ENCODE peak calls at places on chromosomes 7 and 10, in nine cellular contexts. V is putamen, Q is lower lobe of right lung, G is ecto neural progenitor cell, X is Calu3, H is astrocyte of the spinal cord, Z is iris pigment epithelial cell, C is GM20000, T is NCI-H146. D is an unnamed sample.

GRCh38 chr10:120634629-120635028 is 177.6 kb downstream of the PLPP4 start:
- DNase-seq in H (no peak), C (no peak), G (peak), T (no peak), Q (no peak), X (no peak), V (no peak), Z (no peak), D (peak)

GRCh38 chr10:77251297-77252013 is 386.2 kb downstream of the KCNMA1 start:
- DNase-seq in V (no peak), Z (peak), H (peak), G (peak), T (peak), Q (no peak), C (no peak), X (peak), D (peak)

GRCh38 chr7:152467225-152467624 is 31.4 kb upstream of the KMT2C start:
- DNase-seq in X (no peak), C (no peak), T (no peak), Q (no peak), Z (no peak), H (no peak), G (no peak), V (no peak), D (no peak)

GRCh38 chr7:117730404-117730803 is 142.8 kb downstream of the CTTNBP2 start:
- DNase-seq in H (no peak), Z (no peak), G (no peak), T (no peak), Q (no peak), V (no peak), C (no peak), X (no peak), D (no peak)

GRCh38 chr10:116815641-116816415 is 33.5 kb upstream of the ENO4 start:
- DNase-seq in V (no peak), H (peak), C (no peak), Q (no peak), X (no peak), T (peak), Z (peak), G (no peak), D (no peak)

GRCh38 chr7:81460646-81461045 is 309.2 kb downstream of the HGF start:
- DNase-seq in C (no peak), V (no peak), G (no peak), Z (no peak), Q (no peak), X (no peak), H (no peak), T (no peak), D (no peak)

GRCh38 chr10:29734980-29735627 is 100.3 kb upstream of the SVIL start:
- DNase-seq in G (peak), X (peak), Q (peak), H (peak), V (no peak), Z (no peak), C (peak), T (peak), D (peak)

GRCh38 chr10:33665512-33665911 is 331.0 kb upstream of the NRP1 start:
- DNase-seq in X (no peak), H (peak), C (no peak), Z (peak), T (no peak), G (no peak), V (no peak), Q (no peak), D (no peak)

GRCh38 chr10:130027716-130028464 is 63.8 kb upstream of the EBF3 start:
- DNase-seq in C (no peak), G (no peak), Z (no peak), Q (no peak), H (no peak), T (peak), X (no peak), V (no peak), D (no peak)

GRCh38 chr7:4713183-4713784 is 31.2 kb downstream of the FOXK1 start:
- DNase-seq in C (peak), V (no peak), G (no peak), Z (peak), H (peak), X (no peak), T (no peak), Q (peak), D (no peak)

GRCh38 chr7:28036748-28037147 is 143.8 kb downstream of the JAZF1 start:
- DNase-seq in H (no peak), G (no peak), V (no peak), Q (no peak), T (no peak), Z (no peak), C (no peak), X (no peak), D (no peak)

GRCh38 chr10:4623200-4623599 is 202.8 kb upstream of the AKR1E2 start:
- DNase-seq in G (no peak), T (no peak), V (no peak), C (peak), Z (no peak), Q (no peak), X (no peak), H (no peak), D (no peak)

GRCh38 chr10:57785546-57785945 is 482.1 kb downstream of the IPMK start:
- DNase-seq in G (no peak), Q (no peak), H (no peak), X (peak), C (no peak), T (no peak), V (no peak), Z (no peak), D (peak)

GRCh38 chr10:50360486-50360885 is 109.2 kb upstream of the ASAH2 start:
- DNase-seq in X (no peak), H (no peak), G (no peak), V (no peak), C (no peak), Q (no peak), T (no peak), Z (no peak), D (no peak)

GRCh38 chr10:132355297-132355696 is 23.3 kb downstream of the LRRC27 start:
- DNase-seq in Z (no peak), Q (no peak), T (no peak), H (no peak), V (no peak), X (no peak), C (no peak), G (no peak), D (no peak)

GRCh38 chr7:34821965-34822558 is 164.0 kb downstream of the NPSR1 start:
- DNase-seq in Q (no peak), X (no peak), G (no peak), V (no peak), C (no peak), Z (no peak), H (no peak), T (no peak), D (no peak)

GRCh38 chr10:11434323-11434722 is 177.1 kb downstream of the USP6NL start:
- DNase-seq in T (peak), V (no peak), C (peak), Q (no peak), X (no peak), G (no peak), Z (no peak), H (no peak), D (peak)

GRCh38 chr10:10500941-10501340 is 516.7 kb upstream of the CELF2 start:
- DNase-seq in V (no peak), C (no peak), Z (peak), T (no peak), G (no peak), H (peak), Q (no peak), X (no peak), D (no peak)

GRCh38 chr7:98133621-98134266 is 27.1 kb downstream of the LMTK2 start:
- DNase-seq in X (peak), Q (no peak), T (no peak), Z (peak), H (peak), C (no peak), V (no peak), G (no peak), D (peak)

GRCh38 chr10:120423350-120424197 is 33.5 kb upstream of the PLPP4 start:
- DNase-seq in Z (peak), V (peak), G (peak), T (peak), X (peak), H (peak), Q (peak), C (peak), D (peak)

GRCh38 chr7:132643302-132643701 is 67.0 kb upstream of the PLXNA4 start:
- DNase-seq in Z (no peak), T (no peak), C (no peak), V (no peak), G (no peak), H (no peak), X (no peak), Q (no peak), D (no peak)

GRCh38 chr7:46681865-46682503 is 760.9 kb upstream of the IGFBP3 start:
- DNase-seq in Q (no peak), H (no peak), C (no peak), G (no peak), Z (no peak), X (peak), V (no peak), T (no peak), D (no peak)

GRCh38 chr7:47386273-47386820 is 195.6 kb downstream of the TNS3 start:
- DNase-seq in V (no peak), T (no peak), G (no peak), X (no peak), C (no peak), Q (no peak), Z (no peak), H (no peak), D (no peak)

GRCh38 chr10:115355162-115355760 is 262.1 kb downstream of the ATRNL1 start:
- DNase-seq in G (no peak), C (peak), T (peak), H (peak), X (peak), Q (no peak), V (peak), Z (peak), D (peak)

GRCh38 chr7:73622909-73623797 is 1.2 kb downstream of the MLXIPL start:
- DNase-seq in X (no peak), V (no peak), H (no peak), G (no peak), T (peak), Q (peak), Z (no peak), C (peak), D (no peak)

GRCh38 chr7:102284399-102284798 is 2.3 kb upstream of the SH2B2 start:
- DNase-seq in X (no peak), Z (no peak), V (no peak), G (no peak), H (no peak), Q (no peak), C (no peak), T (no peak), D (no peak)

GRCh38 chr7:117143066-117143465 is 179.8 kb downstream of the WNT2 start:
- DNase-seq in Z (no peak), V (no peak), H (no peak), T (no peak), G (no peak), C (no peak), X (no peak), Q (no peak), D (no peak)

GRCh38 chr7:34156336-34156735 is 251.0 kb downstream of the BMPER start:
- DNase-seq in Z (no peak), C (no peak), H (no peak), G (no peak), X (no peak), V (peak), T (no peak), Q (no peak), D (no peak)

GRCh38 chr7:75596727-75597614 is 104.9 kb downstream of the SPDYE5 start:
- DNase-seq in C (peak), T (no peak), G (no peak), X (peak), Z (peak), H (peak), Q (no peak), V (no peak), D (peak)

GRCh38 chr7:29854257-29854938 is 48.1 kb downstream of the WIPF3 start:
- DNase-seq in C (no peak), V (no peak), Q (no peak), X (peak), H (no peak), Z (peak), T (no peak), G (no peak), D (peak)

GRCh38 chr10:124248056-124248455 is 154.7 kb upstream of the CHST15 start:
- DNase-seq in H (no peak), G (no peak), X (no peak), C (no peak), V (no peak), Q (peak), T (no peak), Z (no peak), D (no peak)

GRCh38 chr7:149414745-149415390 is 46.0 kb downstream of the ZNF777 start:
- DNase-seq in X (no peak), Z (peak), G (peak), Q (no peak), C (no peak), T (no peak), V (peak), H (peak), D (no peak)